ENCODE peak calls at places on chromosomes 5 and 9, in four cellular contexts. One of them, this sample, is unnamed.

GRCh38 chr5:135604046-135604445 is 25.3 kb upstream of the CXCL14 start:
- DNase-seq in naive thymus-derived CD4-positive, alpha-beta T cell: no peak
- DNase-seq in HTR-8/SVneo: no peak
- DNase-seq in CD4-positive, CD25-positive, alpha-beta regulatory T cell: no peak
- DNase-seq in this sample: no peak

GRCh38 chr5:132591140-132591539 is 34.4 kb downstream of the RAD50 start:
- DNase-seq in naive thymus-derived CD4-positive, alpha-beta T cell: no peak
- DNase-seq in HTR-8/SVneo: peak
- DNase-seq in CD4-positive, CD25-positive, alpha-beta regulatory T cell: peak
- DNase-seq in this sample: no peak

GRCh38 chr9:36788534-36788933 is 215.8 kb downstream of the MELK start:
- DNase-seq in naive thymus-derived CD4-positive, alpha-beta T cell: no peak
- DNase-seq in HTR-8/SVneo: no peak
- DNase-seq in CD4-positive, CD25-positive, alpha-beta regulatory T cell: no peak
- DNase-seq in this sample: no peak

GRCh38 chr5:6902597-6902996 is 189.4 kb downstream of the TENT4A start:
- DNase-seq in naive thymus-derived CD4-positive, alpha-beta T cell: no peak
- DNase-seq in HTR-8/SVneo: no peak
- DNase-seq in CD4-positive, CD25-positive, alpha-beta regulatory T cell: no peak
- DNase-seq in this sample: no peak

GRCh38 chr5:128586848-128587247 is 48.8 kb upstream of the FBN2 start:
- DNase-seq in naive thymus-derived CD4-positive, alpha-beta T cell: no peak
- DNase-seq in HTR-8/SVneo: no peak
- DNase-seq in CD4-positive, CD25-positive, alpha-beta regulatory T cell: no peak
- DNase-seq in this sample: no peak

GRCh38 chr5:98424681-98425454 is 348.6 kb upstream of the RGMB start:
- DNase-seq in naive thymus-derived CD4-positive, alpha-beta T cell: no peak
- DNase-seq in HTR-8/SVneo: no peak
- DNase-seq in CD4-positive, CD25-positive, alpha-beta regulatory T cell: no peak
- DNase-seq in this sample: peak

GRCh38 chr5:126031989-126032716 is 391.1 kb upstream of the GRAMD2B start:
- DNase-seq in naive thymus-derived CD4-positive, alpha-beta T cell: no peak
- DNase-seq in HTR-8/SVneo: no peak
- DNase-seq in CD4-positive, CD25-positive, alpha-beta regulatory T cell: no peak
- DNase-seq in this sample: peak

GRCh38 chr9:101479337-101480045 is 43.9 kb upstream of the ALDOB start:
- DNase-seq in naive thymus-derived CD4-positive, alpha-beta T cell: no peak
- DNase-seq in HTR-8/SVneo: no peak
- DNase-seq in CD4-positive, CD25-positive, alpha-beta regulatory T cell: no peak
- DNase-seq in this sample: no peak

GRCh38 chr9:82597225-82598158 is 465.4 kb downstream of the RASEF start:
- DNase-seq in naive thymus-derived CD4-positive, alpha-beta T cell: no peak
- DNase-seq in HTR-8/SVneo: no peak
- DNase-seq in CD4-positive, CD25-positive, alpha-beta regulatory T cell: no peak
- DNase-seq in this sample: no peak

GRCh38 chr9:98551511-98552286 is 157.0 kb downstream of the GABBR2 start:
- DNase-seq in naive thymus-derived CD4-positive, alpha-beta T cell: no peak
- DNase-seq in HTR-8/SVneo: no peak
- DNase-seq in CD4-positive, CD25-positive, alpha-beta regulatory T cell: no peak
- DNase-seq in this sample: peak